ENCODE peak calls at places on chromosome 2, in six cellular contexts. Z, T, C, W, E and N are unnamed samples. For H3K27me3 and H3K9me3, the result is how much of the 10 kb centered on the place peaks cover.

GRCh38 chr2:150916997-150917396 is 344.7 kb downstream of the RBM43 start:
- DNase-seq in T (no peak), Z (no peak), W (peak), E (no peak), C (no peak), N (no peak)

GRCh38 chr2:152577611-152578010 is 139.7 kb downstream of the PRPF40A start:
- DNase-seq in C (no peak), E (peak), Z (no peak), W (no peak), T (no peak), N (peak)

GRCh38 chr2:219542931-219543595 is 546 bp downstream of the CHPF start:
- DNase-seq in E (peak), W (peak), T (no peak), C (no peak), Z (peak), N (peak)

GRCh38 chr2:157523270-157524059 is 79.6 kb upstream of the CYTIP start:
- DNase-seq in W (no peak), Z (no peak), C (no peak), E (no peak), T (no peak), N (no peak)

GRCh38 chr2:231182500-231182899 is 15.9 kb upstream of the ARMC9 start:
- DNase-seq in E (no peak), W (no peak), C (no peak), Z (no peak), T (no peak), N (no peak)

GRCh38 chr2:46010925-46011490 is 286.2 kb upstream of the EPAS1 start:
- DNase-seq in T (no peak), W (peak), Z (no peak), E (peak), C (no peak), N (no peak)

GRCh38 chr2:15074751-15075700 is 442.5 kb downstream of the LRATD1 start:
- DNase-seq in W (no peak), E (no peak), C (no peak), T (no peak), Z (no peak), N (peak)

GRCh38 chr2:231458368-231458767 is 5.9 kb downstream of the NCL start:
- DNase-seq in T (no peak), W (no peak), E (no peak), Z (no peak), C (no peak), N (no peak)

GRCh38 chr2:55165567-55165966 is 66.5 kb downstream of the CLHC1 start:
- DNase-seq in E (peak), C (no peak), W (peak), Z (no peak), T (no peak), N (peak)

GRCh38 chr2:102063948-102064678 is 72.4 kb downstream of the IL1R2 start:
- DNase-seq in Z (peak), W (peak), C (peak), T (peak), E (peak), N (peak)

GRCh38 chr2:240235149-240235803 is 94.8 kb upstream of the OTOS start:
- DNase-seq in T (no peak), Z (peak), C (peak), W (no peak), E (no peak), N (no peak)

GRCh38 chr2:214604861-214605260 is 194.0 kb downstream of the VWC2L start:
- DNase-seq in Z (no peak), C (no peak), W (peak), T (peak), E (no peak), N (no peak)

GRCh38 chr2:26567534-26567933 is 73.6 kb downstream of the CIB4 start:
- DNase-seq in E (no peak), T (no peak), W (no peak), C (no peak), Z (no peak), N (no peak)

GRCh38 chr2:29033172-29033571 is 41.2 kb downstream of the PCARE start:
- DNase-seq in E (peak), Z (no peak), T (peak), C (no peak), W (peak), N (peak)

GRCh38 chr2:98134138-98134537 is 47.2 kb downstream of the VWA3B start:
- DNase-seq in C (no peak), W (peak), Z (no peak), E (peak), T (peak), N (no peak)

GRCh38 chr2:179861777-179862117 is 335 bp upstream of the ZNF385B start:
- DNase-seq in W (peak), T (no peak), C (no peak), Z (no peak), E (no peak), N (peak)

GRCh38 chr2:98769784-98770183 is 38.9 kb upstream of the MGAT4A start:
- DNase-seq in E (no peak), Z (no peak), T (no peak), C (no peak), W (no peak), N (no peak)

DNA sequence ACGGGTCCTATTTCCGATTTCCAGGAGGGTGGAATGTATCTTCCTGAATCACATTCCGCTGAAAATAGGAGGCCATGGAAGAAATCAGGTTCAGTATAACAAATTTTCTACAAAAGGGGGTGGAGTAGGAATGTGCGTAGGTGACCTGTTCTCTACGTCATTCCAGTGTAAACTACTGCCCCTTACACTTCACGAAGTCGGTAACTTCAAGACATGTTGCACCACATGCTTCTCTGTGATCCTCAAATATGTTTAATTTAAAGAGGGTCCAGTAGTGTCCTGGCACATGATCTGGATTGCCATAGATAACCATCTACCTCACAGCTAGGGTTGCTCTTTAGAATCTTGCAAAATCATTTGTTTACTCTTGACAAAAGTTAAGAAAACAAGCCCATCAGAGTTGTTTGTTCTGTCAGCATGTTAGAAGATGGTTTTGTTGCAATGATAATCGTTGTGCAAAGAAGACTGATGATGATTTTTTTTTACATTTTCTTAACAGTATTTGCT is 7.5 kb upstream of the CPS1 start:
- DNase-seq in E (no peak), Z (no peak), W (no peak), T (no peak), C (no peak), N (no peak)
- H3K4me3 ChIP-seq in E (no peak), Z (no peak), W (no peak), T (no peak), C (no peak), N (no peak)

GRCh38 chr2:72149556-72150156 is 2.0 kb upstream of the CYP26B1 start:
- DNase-seq in E (no peak), C (peak), W (peak), T (no peak), Z (peak), N (no peak)

GRCh38 chr2:72147303-72147970 is at the start of gene CYP26B1:
- DNase-seq in W (peak), Z (peak), E (peak), C (peak), T (no peak), N (peak)

GRCh38 chr2:72148975-72149555 is 1.4 kb upstream of the CYP26B1 start:
- DNase-seq in W (peak), E (peak), C (peak), T (no peak), Z (peak), N (peak)

GRCh38 chr2:72147971-72148369 is 308 bp upstream of the CYP26B1 start:
- DNase-seq in W (no peak), Z (no peak), E (no peak), T (no peak), C (no peak), N (no peak)

GRCh38 chr2:72148391-72148974 is 821 bp upstream of the CYP26B1 start:
- DNase-seq in E (no peak), Z (peak), W (peak), C (peak), T (no peak), N (no peak)
- H3K27me3 ChIP-seq in E (half or more), Z (under half), W (half or more), C (under half), T (half or more), N (under half)

GRCh38 chr2:215638687-215639086 is 202.8 kb upstream of the FN1 start:
- DNase-seq in W (no peak), Z (no peak), E (no peak), T (no peak), C (no peak), N (no peak)

GRCh38 chr2:215633360-215633759 is 197.5 kb upstream of the FN1 start:
- DNase-seq in C (no peak), Z (no peak), W (no peak), T (no peak), E (no peak), N (no peak)

GRCh38 chr2:215637658-215638057 is 201.8 kb upstream of the FN1 start:
- DNase-seq in W (no peak), Z (no peak), C (no peak), T (no peak), E (no peak), N (no peak)

GRCh38 chr2:215635788-215636139 is 199.9 kb upstream of the FN1 start:
- DNase-seq in C (no peak), W (peak), T (no peak), Z (no peak), E (peak), N (no peak)

GRCh38 chr2:215635071-215635787 is 199.4 kb upstream of the FN1 start:
- DNase-seq in W (no peak), Z (no peak), E (no peak), T (no peak), C (no peak), N (no peak)
- H3K9me3 ChIP-seq in W (under half), Z (under half), E (under half), T (under half), C (under half), N (under half)

DNA sequence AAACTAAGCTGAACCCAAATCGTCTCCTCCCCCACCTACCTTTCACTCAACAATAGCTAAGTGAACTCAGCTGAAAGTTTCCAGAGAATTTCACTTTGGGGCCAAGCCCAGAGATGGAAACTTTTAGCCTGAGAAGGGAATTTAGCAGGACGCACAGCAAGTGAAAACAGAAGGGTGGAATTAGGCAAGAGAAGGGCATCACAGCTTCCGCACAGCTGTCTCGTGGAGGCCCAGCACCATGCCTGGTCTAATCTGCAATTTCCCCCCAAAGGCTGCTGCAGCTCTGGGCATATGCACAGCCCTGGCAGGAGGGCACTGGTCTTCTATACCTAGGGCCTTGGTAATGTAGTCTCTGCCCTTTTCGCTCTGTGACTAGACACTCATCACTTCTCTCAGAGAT is 262.0 kb downstream of the TNS1 start:
- DNase-seq in E (no peak), T (no peak), C (no peak), W (no peak), Z (no peak), N (no peak)
- H3K4me3 ChIP-seq in E (no peak), T (no peak), C (no peak), W (no peak), Z (no peak), N (no peak)

DNA sequence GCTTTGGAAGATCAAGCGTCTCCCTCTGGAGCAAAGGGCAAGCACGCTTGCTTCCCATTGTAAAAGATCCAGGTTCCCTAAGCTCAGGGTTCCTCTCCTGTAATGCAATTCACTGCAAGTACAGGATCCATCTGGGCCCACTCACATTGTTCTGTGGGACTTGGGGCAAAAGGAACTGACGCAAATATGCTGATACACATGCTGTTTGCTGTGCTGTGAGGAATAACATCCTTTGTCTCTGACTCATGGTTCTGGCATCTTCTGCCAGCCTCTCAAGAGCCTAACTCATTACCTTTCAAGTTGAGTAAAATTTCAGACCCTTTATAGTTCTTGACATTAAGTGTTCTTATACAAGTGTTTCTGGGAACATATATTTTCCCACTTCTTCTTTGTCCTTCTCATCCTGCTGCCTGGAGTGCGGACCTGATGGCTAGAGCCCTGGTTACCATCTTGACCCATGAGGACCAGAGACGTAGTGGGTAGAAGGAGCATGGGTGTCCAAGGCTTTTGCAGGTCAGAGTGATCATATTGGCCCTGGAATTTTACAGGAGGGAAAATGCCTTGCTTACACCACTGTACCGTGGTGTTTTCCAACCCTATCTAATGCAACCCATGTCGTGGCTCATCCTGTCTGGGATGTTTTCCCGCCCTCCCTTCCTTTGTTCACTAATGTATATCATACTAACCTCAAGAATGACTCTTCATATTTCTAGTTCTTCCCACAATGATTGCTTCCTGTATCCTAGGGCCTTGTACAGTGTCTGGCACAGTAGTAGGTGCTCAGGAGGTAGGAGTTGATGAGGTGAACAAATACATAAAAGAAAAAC is 145.7 kb upstream of the GLI2 start:
- DNase-seq in W (peak), E (peak), T (no peak), C (no peak), Z (no peak), N (peak)
- H3K27me3 ChIP-seq in W (under half), E (half or more), T (half or more), C (under half), Z (under half), N (under half)

GRCh38 chr2:2569306-2569705 is 238.2 kb upstream of the MYT1L start:
- DNase-seq in Z (no peak), W (no peak), C (no peak), E (no peak), T (no peak), N (no peak)
- H3K9me3 ChIP-seq in Z (under half), W (under half), C (under half), E (under half), T (under half), N (under half)

DNA sequence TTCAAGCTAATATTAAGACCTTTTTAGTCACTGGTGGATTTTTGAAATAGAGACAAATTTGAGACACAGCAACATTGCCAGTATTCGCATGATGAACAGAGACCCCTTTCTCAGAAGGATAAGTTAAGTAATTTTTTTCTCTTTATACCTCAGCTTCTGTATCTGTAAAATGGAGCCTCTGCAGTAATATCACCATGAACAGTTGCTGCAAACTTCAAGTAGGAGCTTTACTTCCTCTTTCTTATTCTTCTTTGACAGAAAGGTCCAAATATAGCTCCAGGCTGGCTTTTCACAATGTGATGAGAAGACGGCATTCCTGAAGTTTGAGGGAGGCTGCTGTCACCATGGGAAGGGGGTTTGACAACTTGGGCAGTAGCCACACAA is 158.7 kb downstream of the TDRD15 start:
- DNase-seq in C (no peak), E (no peak), W (no peak), Z (no peak), T (no peak), N (no peak)
- H3K4me3 ChIP-seq in C (no peak), E (no peak), W (no peak), Z (no peak), T (no peak), N (no peak)